ENCODE peak calls at places on chromosome 9, in seven cellular contexts. One of them, this sample, is unnamed. For H3K36me3, the result is how much of the 10 kb centered on the place peaks cover.

GRCh38 chr9:31848505-31849285 is 535.7 kb upstream of the ACO1 start:
- DNase-seq in HepG2: peak
- DNase-seq in mesendoderm: no peak
- DNase-seq in endodermal cell: no peak
- DNase-seq in IMR-90: no peak
- DNase-seq in kidney: peak
- DNase-seq in adipocyte: no peak
- DNase-seq in this sample: no peak

GRCh38 chr9:127535834-127536233 is 76.2 kb upstream of the STXBP1 start:
- DNase-seq in HepG2: no peak
- DNase-seq in mesendoderm: no peak
- DNase-seq in endodermal cell: no peak
- DNase-seq in IMR-90: peak
- DNase-seq in kidney: no peak
- DNase-seq in adipocyte: peak
- DNase-seq in this sample: no peak

GRCh38 chr9:96686638-96687335 is 31.7 kb upstream of the PRXL2C start:
- DNase-seq in HepG2: no peak
- DNase-seq in mesendoderm: peak
- DNase-seq in endodermal cell: peak
- DNase-seq in IMR-90: peak
- DNase-seq in kidney: peak
- DNase-seq in adipocyte: peak
- DNase-seq in this sample: no peak

GRCh38 chr9:87069690-87070089 is 122.4 kb upstream of the GAS1 start:
- DNase-seq in HepG2: no peak
- DNase-seq in mesendoderm: no peak
- DNase-seq in endodermal cell: no peak
- DNase-seq in IMR-90: peak
- DNase-seq in kidney: no peak
- DNase-seq in adipocyte: peak
- DNase-seq in this sample: no peak

GRCh38 chr9:136848393-136849037 is 694 bp upstream of the PHPT1 start:
- DNase-seq in HepG2: peak
- DNase-seq in mesendoderm: peak
- DNase-seq in endodermal cell: peak
- DNase-seq in IMR-90: no peak
- DNase-seq in kidney: no peak
- DNase-seq in adipocyte: peak
- DNase-seq in this sample: peak

GRCh38 chr9:95005276-95006141 is 279.0 kb downstream of the AOPEP start:
- DNase-seq in HepG2: no peak
- DNase-seq in mesendoderm: no peak
- DNase-seq in endodermal cell: no peak
- DNase-seq in IMR-90: no peak
- DNase-seq in kidney: no peak
- DNase-seq in adipocyte: peak
- DNase-seq in this sample: no peak

GRCh38 chr9:21473236-21473635 is 8.9 kb downstream of the IFNE start:
- DNase-seq in HepG2: no peak
- DNase-seq in mesendoderm: peak
- DNase-seq in endodermal cell: no peak
- DNase-seq in IMR-90: no peak
- DNase-seq in kidney: no peak
- DNase-seq in adipocyte: no peak
- DNase-seq in this sample: no peak

GRCh38 chr9:136178061-136178772 is 26.7 kb downstream of the LHX3 start:
- DNase-seq in HepG2: no peak
- DNase-seq in mesendoderm: no peak
- DNase-seq in endodermal cell: no peak
- DNase-seq in IMR-90: no peak
- DNase-seq in kidney: no peak
- DNase-seq in adipocyte: no peak
- DNase-seq in this sample: no peak

GRCh38 chr9:112541690-112542089 is 55.1 kb downstream of the KIAA1958 start:
- DNase-seq in HepG2: no peak
- DNase-seq in mesendoderm: no peak
- DNase-seq in endodermal cell: no peak
- DNase-seq in IMR-90: peak
- DNase-seq in kidney: no peak
- DNase-seq in adipocyte: peak
- DNase-seq in this sample: no peak

GRCh38 chr9:86867658-86868313 is 79.5 kb downstream of the GAS1 start:
- DNase-seq in HepG2: no peak
- DNase-seq in mesendoderm: peak
- DNase-seq in endodermal cell: peak
- DNase-seq in IMR-90: no peak
- DNase-seq in kidney: no peak
- DNase-seq in adipocyte: no peak
- DNase-seq in this sample: no peak

GRCh38 chr9:115144706-115145105 is 26.7 kb upstream of the TNC start:
- DNase-seq in HepG2: no peak
- DNase-seq in mesendoderm: peak
- DNase-seq in endodermal cell: no peak
- DNase-seq in IMR-90: no peak
- DNase-seq in kidney: no peak
- DNase-seq in adipocyte: no peak
- DNase-seq in this sample: no peak

GRCh38 chr9:105295986-105296385 is 51.5 kb downstream of the SLC44A1 start:
- DNase-seq in HepG2: no peak
- DNase-seq in mesendoderm: no peak
- DNase-seq in endodermal cell: no peak
- DNase-seq in IMR-90: no peak
- DNase-seq in kidney: no peak
- DNase-seq in adipocyte: peak
- DNase-seq in this sample: no peak

GRCh38 chr9:111000202-111000601 is 38.1 kb downstream of the LPAR1 start:
- DNase-seq in HepG2: no peak
- DNase-seq in mesendoderm: no peak
- DNase-seq in endodermal cell: no peak
- DNase-seq in IMR-90: no peak
- DNase-seq in kidney: no peak
- DNase-seq in adipocyte: no peak
- DNase-seq in this sample: no peak

GRCh38 chr9:132266017-132266416 is 88.8 kb downstream of the SETX start:
- DNase-seq in HepG2: no peak
- DNase-seq in mesendoderm: no peak
- DNase-seq in endodermal cell: no peak
- DNase-seq in IMR-90: no peak
- DNase-seq in kidney: no peak
- DNase-seq in adipocyte: no peak
- DNase-seq in this sample: no peak
- H3K36me3 ChIP-seq in HepG2: half or more
- H3K36me3 ChIP-seq in mesendoderm: under half
- H3K36me3 ChIP-seq in endodermal cell: half or more
- H3K36me3 ChIP-seq in IMR-90: half or more
- H3K36me3 ChIP-seq in kidney: under half
- H3K36me3 ChIP-seq in adipocyte: half or more
- H3K36me3 ChIP-seq in this sample: half or more

DNA sequence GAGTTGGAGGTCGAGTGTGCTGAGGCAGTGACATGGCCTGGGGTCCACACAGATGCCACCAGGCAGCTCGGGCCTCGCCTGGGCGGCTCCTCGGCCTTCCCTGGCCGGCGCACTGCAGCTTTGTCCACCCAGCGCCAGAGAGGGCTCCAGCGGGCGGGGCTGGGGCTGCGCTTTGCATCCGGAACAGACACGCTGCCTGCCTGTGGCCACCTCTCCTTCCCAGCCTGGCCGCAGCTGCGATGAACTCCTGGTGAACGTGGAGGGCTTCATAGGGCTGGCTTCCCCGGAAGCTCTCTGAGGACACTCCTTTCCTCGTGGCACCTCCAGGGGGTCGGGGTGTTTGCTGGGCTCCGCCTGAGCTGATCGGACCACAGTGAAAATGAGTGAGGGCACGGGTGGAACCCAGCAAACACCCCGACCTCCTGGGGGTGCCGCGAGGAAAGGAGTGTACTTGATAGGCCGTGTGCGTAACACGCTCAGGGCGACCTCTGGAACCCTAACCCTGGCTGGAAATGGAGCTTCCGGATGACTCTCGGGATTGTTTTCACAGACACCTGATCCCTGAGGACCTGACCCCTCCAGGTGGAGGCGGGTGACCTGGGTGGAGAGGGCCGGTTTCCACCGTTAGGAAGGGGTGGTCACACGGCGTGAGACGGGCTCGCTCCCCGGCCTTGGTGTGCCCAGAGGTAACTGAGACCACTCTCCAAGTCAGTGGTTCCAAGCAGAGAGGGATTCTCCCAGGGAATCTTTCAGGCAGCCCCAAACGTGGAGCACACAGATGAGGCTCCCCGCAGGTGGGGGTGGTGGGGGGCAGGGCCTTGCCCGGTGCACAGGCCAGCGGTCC is 31.8 kb upstream of the RXRA start:
- DNase-seq in HepG2: no peak
- DNase-seq in mesendoderm: no peak
- DNase-seq in endodermal cell: no peak
- DNase-seq in IMR-90: no peak
- DNase-seq in kidney: peak
- DNase-seq in adipocyte: no peak
- DNase-seq in this sample: no peak
- H3K9ac ChIP-seq in HepG2: no peak
- H3K9ac ChIP-seq in mesendoderm: no peak
- H3K9ac ChIP-seq in endodermal cell: no peak
- H3K9ac ChIP-seq in IMR-90: no peak
- H3K9ac ChIP-seq in kidney: no peak
- H3K9ac ChIP-seq in adipocyte: peak
- H3K9ac ChIP-seq in this sample: no peak

DNA sequence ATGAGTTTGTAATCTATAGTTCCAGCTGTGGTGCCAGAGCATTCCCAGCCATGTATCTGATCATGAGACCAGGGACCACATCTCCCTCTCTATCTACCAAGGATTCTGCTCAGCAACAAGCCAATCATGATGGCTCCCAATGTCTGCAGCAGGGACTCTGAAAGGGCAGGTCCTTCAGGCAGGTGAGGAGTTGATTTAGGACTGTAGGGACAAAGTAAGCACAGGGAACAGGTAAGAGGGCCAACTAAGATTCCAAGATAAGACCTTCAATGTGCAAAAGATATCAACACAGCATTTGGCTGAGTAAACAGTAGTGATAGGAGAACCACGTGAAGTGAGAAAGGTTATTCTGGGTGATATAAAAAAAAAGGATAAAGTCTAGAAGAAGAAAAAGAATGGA is 8.5 kb downstream of the XPA start:
- DNase-seq in HepG2: no peak
- DNase-seq in mesendoderm: no peak
- DNase-seq in endodermal cell: no peak
- DNase-seq in IMR-90: no peak
- DNase-seq in kidney: no peak
- DNase-seq in adipocyte: no peak
- DNase-seq in this sample: no peak
- H3K36me3 ChIP-seq in HepG2: under half
- H3K36me3 ChIP-seq in mesendoderm: under half
- H3K36me3 ChIP-seq in endodermal cell: under half
- H3K36me3 ChIP-seq in IMR-90: under half
- H3K36me3 ChIP-seq in kidney: under half
- H3K36me3 ChIP-seq in adipocyte: half or more
- H3K36me3 ChIP-seq in this sample: under half

GRCh38 chr9:10260501-10260900 is 352.3 kb downstream of the PTPRD start:
- DNase-seq in HepG2: no peak
- DNase-seq in mesendoderm: peak
- DNase-seq in endodermal cell: no peak
- DNase-seq in IMR-90: no peak
- DNase-seq in kidney: no peak
- DNase-seq in adipocyte: no peak
- DNase-seq in this sample: no peak

GRCh38 chr9:10268500-10269485 is 344.0 kb downstream of the PTPRD start:
- DNase-seq in HepG2: peak
- DNase-seq in mesendoderm: peak
- DNase-seq in endodermal cell: peak
- DNase-seq in IMR-90: peak
- DNase-seq in kidney: no peak
- DNase-seq in adipocyte: peak
- DNase-seq in this sample: peak

GRCh38 chr9:10259668-10260067 is 353.1 kb downstream of the PTPRD start:
- DNase-seq in HepG2: no peak
- DNase-seq in mesendoderm: no peak
- DNase-seq in endodermal cell: no peak
- DNase-seq in IMR-90: no peak
- DNase-seq in kidney: no peak
- DNase-seq in adipocyte: no peak
- DNase-seq in this sample: no peak

GRCh38 chr9:10265102-10265708 is 347.6 kb downstream of the PTPRD start:
- DNase-seq in HepG2: no peak
- DNase-seq in mesendoderm: no peak
- DNase-seq in endodermal cell: no peak
- DNase-seq in IMR-90: peak
- DNase-seq in kidney: no peak
- DNase-seq in adipocyte: peak
- DNase-seq in this sample: no peak
- H3K9ac ChIP-seq in HepG2: no peak
- H3K9ac ChIP-seq in mesendoderm: no peak
- H3K9ac ChIP-seq in endodermal cell: no peak
- H3K9ac ChIP-seq in IMR-90: no peak
- H3K9ac ChIP-seq in kidney: no peak
- H3K9ac ChIP-seq in adipocyte: peak
- H3K9ac ChIP-seq in this sample: no peak